ENCODE peak calls at places on chromosomes 7 and 10, in five cellular contexts. P is AG09319; Q is iPS-NIHi11; V is stimulated activated CD4-positive, alpha-beta T cell treated with anti-CD3 and anti-CD28 coated beads, Interleukin-2, amount 100 ng/mL, for 48 hours; Z is NCI-H2171 treated with DMSO at 0.1 percent for 48 hours. E is an unnamed sample.

GRCh38 chr7:142629588-142630260 is 119.5 kb upstream of the PRSS1 start:
- DNase-seq in Q (no peak), Z (no peak), V (no peak), P (no peak), E (no peak)

GRCh38 chr7:139647812-139648616 is 124.5 kb downstream of the CLEC2L start:
- DNase-seq in V (no peak), Q (no peak), Z (no peak), P (no peak), E (no peak)

GRCh38 chr10:96339383-96339782 is 19.4 kb downstream of the OPALIN start:
- DNase-seq in Q (no peak), P (no peak), Z (no peak), V (no peak), E (no peak)

GRCh38 chr10:121891103-121891502 is 36.7 kb downstream of the ATE1 start:
- DNase-seq in Z (no peak), P (no peak), Q (peak), V (no peak), E (no peak)

GRCh38 chr7:29924684-29925083 is 64.9 kb downstream of the SCRN1 start:
- DNase-seq in P (no peak), Q (no peak), Z (no peak), V (no peak), E (no peak)

GRCh38 chr7:5005066-5005465 is 40.6 kb upstream of the RBAK start:
- DNase-seq in Z (no peak), Q (no peak), P (no peak), V (no peak), E (no peak)

GRCh38 chr10:119235381-119235780 is 28.0 kb downstream of the GRK5 start:
- DNase-seq in P (no peak), Z (peak), Q (no peak), V (no peak), E (no peak)

GRCh38 chr7:22255834-22256233 is 101.1 kb downstream of the RAPGEF5 start:
- DNase-seq in V (no peak), Z (peak), Q (peak), P (no peak), E (no peak)

GRCh38 chr10:73911553-73912004 is 647 bp downstream of the PLAU start:
- DNase-seq in V (no peak), Z (no peak), Q (no peak), P (no peak), E (no peak)

GRCh38 chr10:110387983-110388681 is 83.4 kb upstream of the SMNDC1 start:
- DNase-seq in Z (no peak), V (peak), Q (no peak), P (no peak), E (no peak)

GRCh38 chr7:122092964-122093797 is 50.9 kb downstream of the AASS start:
- DNase-seq in Q (peak), Z (peak), P (peak), V (peak), E (peak)

GRCh38 chr10:122232781-122233180 is 38.3 kb upstream of the BTBD16 start:
- DNase-seq in Q (no peak), Z (peak), V (no peak), P (no peak), E (no peak)

GRCh38 chr7:107972075-107972482 is 30.9 kb downstream of the LAMB1 start:
- DNase-seq in P (peak), Q (no peak), Z (no peak), V (no peak), E (no peak)

GRCh38 chr7:68321076-68321639 is 1277.1 kb upstream of the AUTS2 start:
- DNase-seq in Z (peak), V (no peak), Q (no peak), P (no peak), E (peak)

GRCh38 chr7:104207348-104207730 is 474 bp downstream of the ORC5 start:
- DNase-seq in Z (peak), P (no peak), Q (no peak), V (no peak), E (no peak)

GRCh38 chr10:70283071-70283444 is 746 bp downstream of the NPFFR1 start:
- DNase-seq in V (no peak), Q (no peak), P (no peak), Z (no peak), E (no peak)

GRCh38 chr10:18918545-18918944 is 130.1 kb upstream of the MALRD1 start:
- DNase-seq in Q (no peak), V (no peak), P (no peak), Z (no peak), E (no peak)

GRCh38 chr7:134514663-134515062 is 12.7 kb upstream of the AKR1B10 start:
- DNase-seq in Q (peak), Z (peak), P (peak), V (peak), E (peak)

GRCh38 chr10:97539523-97540200 is 32.9 kb upstream of the ANKRD2 start:
- DNase-seq in V (no peak), Q (peak), Z (no peak), P (peak), E (no peak)

GRCh38 chr10:84135836-84136235 is 3.5 kb upstream of the GHITM start:
- DNase-seq in Z (no peak), Q (no peak), V (no peak), P (no peak), E (no peak)

GRCh38 chr7:39749177-39749576 is 125.8 kb downstream of the RALA start:
- DNase-seq in Z (no peak), Q (no peak), P (no peak), V (no peak), E (no peak)

GRCh38 chr7:50543776-50544442 is 21.3 kb downstream of the DDC start:
- DNase-seq in V (no peak), P (no peak), Q (no peak), Z (no peak), E (no peak)

GRCh38 chr7:120407015-120407414 is 134.0 kb downstream of the KCND2 start:
- DNase-seq in Z (no peak), Q (no peak), V (no peak), P (no peak), E (no peak)

GRCh38 chr10:77946084-77946483 is 19.5 kb upstream of the DLG5 start:
- DNase-seq in Q (no peak), Z (no peak), P (no peak), V (no peak), E (no peak)

GRCh38 chr10:48627984-48628609 is 23.2 kb upstream of the ARHGAP22 start:
- DNase-seq in V (no peak), Z (peak), Q (no peak), P (peak), E (peak)

GRCh38 chr10:46525177-46525823 is 31.2 kb downstream of the GPRIN2 start:
- DNase-seq in P (peak), V (no peak), Z (no peak), Q (no peak), E (no peak)

GRCh38 chr7:104174798-104175197 is 33.0 kb downstream of the ORC5 start:
- DNase-seq in Z (no peak), V (no peak), Q (no peak), P (no peak), E (no peak)

GRCh38 chr7:128003787-128004186 is 27.4 kb downstream of the LRRC4 start:
- DNase-seq in Z (no peak), V (no peak), Q (no peak), P (no peak), E (no peak)

GRCh38 chr7:13524076-13524475 is 465.4 kb downstream of the ETV1 start:
- DNase-seq in Q (no peak), Z (no peak), V (no peak), P (no peak), E (no peak)

GRCh38 chr10:86282664-86283465 is 83.7 kb downstream of the GRID1 start:
- DNase-seq in P (no peak), Z (no peak), V (no peak), Q (no peak), E (no peak)

E was measured in BE2C.